ENCODE peak calls at places on chromosome 11, in seven cellular contexts. V, P, L, T, X, B and Z are unnamed samples.

GRCh38 chr11:18132341-18132740 is at the start of gene MRGPRX3:
- DNase-seq in L (no peak), T (no peak), P (no peak), V (no peak), X (no peak), B (no peak), Z (no peak)

GRCh38 chr11:68983816-68984215 is 3.0 kb upstream of the MRGPRD start:
- DNase-seq in T (no peak), B (no peak), L (no peak), P (no peak), X (no peak), V (no peak), Z (no peak)

GRCh38 chr11:92125316-92125715 is 99.3 kb upstream of the FAT3 start:
- DNase-seq in X (no peak), L (no peak), P (no peak), B (no peak), V (no peak), T (no peak), Z (no peak)

GRCh38 chr11:75536786-75537629 is 11.3 kb upstream of the GDPD5 start:
- DNase-seq in B (no peak), T (peak; percentile 82), V (no peak), P (no peak), L (peak; percentile 87), X (peak; percentile 54), Z (no peak)

GRCh38 chr11:70364745-70365535 is 33.4 kb upstream of the CTTN start:
- DNase-seq in V (no peak), B (peak; percentile 20), X (no peak), L (no peak), T (peak; percentile 3), P (peak; percentile 76), Z (no peak)

GRCh38 chr11:126585388-126586302 is 230.2 kb downstream of the ST3GAL4 start:
- DNase-seq in B (no peak), L (no peak), X (no peak), V (no peak), T (no peak), P (peak; percentile 68), Z (peak; percentile 67)

GRCh38 chr11:1855886-1856265 is 3.0 kb downstream of the LSP1 start:
- DNase-seq in P (peak; percentile 79), L (no peak), B (no peak), T (no peak), X (no peak), V (no peak), Z (no peak)

GRCh38 chr11:62012451-62013265 is 45.2 kb upstream of the FTH1 start:
- DNase-seq in X (no peak), T (no peak), V (peak; percentile 67), L (no peak), B (no peak), P (peak; percentile 64), Z (no peak)

GRCh38 chr11:119093951-119094815 is 7.5 kb downstream of the DPAGT1 start:
- DNase-seq in V (no peak), L (no peak), B (peak; percentile 60), X (peak; percentile 16), T (no peak), P (peak; percentile 92), Z (peak; percentile 14)

GRCh38 chr11:13346470-13346869 is 68.9 kb downstream of the BMAL1 start:
- DNase-seq in L (no peak), B (no peak), V (no peak), X (no peak), P (no peak), T (no peak), Z (no peak)

GRCh38 chr11:70846781-70847400 is 405.5 kb downstream of the SHANK2 start:
- DNase-seq in P (no peak), V (no peak), X (no peak), L (no peak), T (no peak), B (no peak), Z (no peak)

GRCh38 chr11:47514825-47515647 is 37.9 kb downstream of the CELF1 start:
- DNase-seq in L (no peak), B (no peak), P (no peak), T (no peak), V (no peak), X (peak; percentile 33), Z (no peak)

GRCh38 chr11:88105952-88106351 is 69.3 kb downstream of the RAB38 start:
- DNase-seq in L (no peak), V (no peak), P (no peak), X (no peak), T (no peak), B (no peak), Z (no peak)

GRCh38 chr11:129888451-129888850 is 6.9 kb downstream of the NFRKB start:
- DNase-seq in T (no peak), L (no peak), V (no peak), X (no peak), P (no peak), B (no peak), Z (no peak)

GRCh38 chr11:27656806-27657483 is 43.3 kb downstream of the BDNF start:
- DNase-seq in L (no peak), X (no peak), P (no peak), V (peak; percentile 9), T (no peak), B (no peak), Z (no peak)

GRCh38 chr11:57205046-57205671 is 23.4 kb downstream of the LRRC55 start:
- DNase-seq in T (no peak), L (no peak), P (no peak), X (no peak), B (no peak), V (no peak), Z (no peak)

GRCh38 chr11:8071616-8072581 is 9.1 kb upstream of the TUB start:
- DNase-seq in X (no peak), B (no peak), P (peak; percentile 68), L (no peak), V (no peak), T (no peak), Z (no peak)

GRCh38 chr11:113862430-113862829 is 12.9 kb downstream of the USP28 start:
- DNase-seq in B (no peak), T (no peak), L (no peak), X (no peak), P (no peak), V (peak; percentile 79), Z (no peak)

GRCh38 chr11:3954448-3955298 is 99.2 kb downstream of the STIM1 start:
- DNase-seq in X (peak; percentile 54), T (no peak), V (no peak), L (no peak), B (no peak), P (no peak), Z (no peak)

GRCh38 chr11:44567876-44568256 is 2.4 kb downstream of the CD82 start:
- DNase-seq in T (no peak), V (no peak), X (no peak), P (peak; percentile 10), L (no peak), B (no peak), Z (no peak)

GRCh38 chr11:124760205-124760652 is 1.9 kb downstream of the ESAM start:
- DNase-seq in P (peak; percentile 90), T (no peak), X (no peak), V (no peak), B (peak; percentile 64), L (no peak), Z (no peak)

GRCh38 chr11:131108780-131109179 is 192.5 kb upstream of the SNX19 start:
- DNase-seq in L (no peak), T (no peak), B (no peak), V (no peak), P (no peak), X (no peak), Z (no peak)

GRCh38 chr11:77411717-77412441 is 62.0 kb downstream of the PAK1 start:
- DNase-seq in B (peak; percentile 84), X (peak; percentile 66), L (peak; percentile 49), P (peak; percentile 98), T (peak; percentile 40), V (no peak), Z (peak; percentile 81)
- TF ChIP-seq POLR2A in B (peak; percentile 60), X (no peak), L (no peak), P (no peak), T (peak; percentile 87), V (no peak), Z (peak; percentile 57)

DNA sequence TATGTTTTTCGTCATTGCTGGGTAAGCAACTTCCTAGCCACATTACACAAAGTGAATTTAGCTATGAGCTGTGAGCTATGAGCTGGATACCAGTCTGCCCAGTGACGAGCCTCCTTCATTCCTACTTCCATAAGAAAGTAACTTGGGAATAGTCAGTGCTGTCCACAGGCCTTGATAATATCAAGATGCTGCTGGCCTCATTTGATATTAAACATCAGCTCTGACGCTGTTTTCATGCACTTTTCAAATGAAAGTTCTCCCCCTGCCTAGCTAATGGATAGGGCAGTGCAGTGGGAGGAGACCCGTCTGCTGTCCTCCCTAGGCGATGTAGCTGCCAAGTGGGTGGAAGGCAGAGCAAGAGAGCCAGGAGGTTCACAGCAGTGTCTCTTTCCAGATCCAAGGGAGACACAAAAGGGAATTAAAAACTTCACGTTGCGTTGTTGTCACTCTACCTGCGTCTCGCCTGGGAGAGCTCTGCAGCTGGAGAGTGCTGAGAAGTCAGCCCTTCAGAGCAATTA is 861.3 kb downstream of the NTM start:
- DNase-seq in T (no peak), X (no peak), L (no peak), P (no peak), V (no peak), B (no peak), Z (no peak)
- TF ChIP-seq POLR2AphosphoS5 in T (no peak), X (no peak), L (no peak), P (no peak), V (no peak), B (no peak), Z (no peak)

GRCh38 chr11:5507177-5507576 is 2.6 kb downstream of the UBQLN3 start:
- DNase-seq in B (no peak), V (no peak), P (no peak), L (no peak), T (no peak), X (peak; percentile 50), Z (no peak)
- TF ChIP-seq CTCF in B (no peak), V (no peak), P (no peak), L (no peak), T (no peak), X (peak; percentile 59), Z (no peak)

DNA sequence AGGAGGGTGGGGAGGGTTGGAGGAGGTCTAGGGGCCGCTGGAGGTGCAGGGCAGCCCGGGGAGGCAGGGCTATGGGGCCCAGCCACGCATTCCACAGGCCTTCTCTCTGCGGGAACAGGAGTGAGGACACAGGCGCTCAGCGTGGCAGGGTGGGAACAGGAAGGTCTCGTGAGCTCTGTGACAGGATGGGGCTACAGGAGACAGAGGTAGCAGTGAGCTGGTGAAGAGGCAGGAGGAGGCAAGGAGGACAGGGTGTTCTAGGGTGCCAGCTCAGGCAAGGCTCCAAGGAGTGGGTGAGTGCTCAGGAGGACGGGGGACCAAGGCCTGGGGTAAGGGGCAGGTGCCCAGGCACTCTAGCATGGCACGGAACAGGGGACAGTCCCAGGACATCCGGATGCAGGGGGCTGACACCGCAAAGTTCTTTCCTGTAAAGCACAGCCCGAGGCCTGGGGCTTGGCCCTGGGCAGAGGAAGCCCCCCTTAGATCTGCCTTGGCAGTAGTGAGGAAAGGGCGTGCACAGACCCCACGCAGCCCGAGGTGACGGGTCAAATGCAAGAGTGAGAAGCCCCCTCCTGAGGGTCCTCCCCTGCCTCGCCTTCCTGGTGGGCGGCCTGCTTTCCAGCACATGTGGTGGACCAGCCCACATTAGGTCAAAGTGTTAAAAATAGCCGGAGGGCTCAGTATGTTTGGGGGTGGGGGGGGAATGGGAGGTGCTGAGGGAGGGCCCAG is 4.7 kb upstream of the NEAT1 start:
- DNase-seq in T (no peak), B (peak; percentile 53), P (peak; percentile 93), L (no peak), V (no peak), X (peak; percentile 73), Z (peak; percentile 59)
- TF ChIP-seq POLR2A in T (peak; percentile 41), B (no peak), P (no peak), L (no peak), V (peak; percentile 58), X (no peak), Z (no peak)